ENCODE peak calls at places on chromosomes 3 and 15, in ten cellular contexts. U, I, V, L, P, B, G, F, R and N are unnamed samples.

GRCh38 chr3:106245400-106245799 is 376.6 kb upstream of the CBLB start:
- DNase-seq in U (no peak), I (no peak), V (no peak), L (no peak), P (no peak), B (no peak), G (no peak), F (no peak), R (no peak), N (no peak)

GRCh38 chr3:159996959-159997358 is 8.3 kb downstream of the IL12A start:
- DNase-seq in U (no peak), I (no peak), V (no peak), L (no peak), P (no peak), B (no peak), G (no peak), F (no peak), R (no peak), N (no peak)

GRCh38 chr3:52231502-52232278 is 6.2 kb upstream of the TLR9 start:
- DNase-seq in U (peak; percentile 95), I (no peak), V (peak; percentile 79), L (peak; percentile 73), P (peak; percentile 85), B (peak; percentile 69), G (peak; percentile 85), F (peak; percentile 81), R (no peak), N (peak; percentile 79)

GRCh38 chr3:45343947-45344346 is 44.4 kb upstream of the LARS2 start:
- DNase-seq in U (no peak), I (peak; percentile 52), V (no peak), L (no peak), P (no peak), B (no peak), G (no peak), F (no peak), R (no peak), N (no peak)

GRCh38 chr3:87206070-87206469 is 21.0 kb upstream of the CHMP2B start:
- DNase-seq in U (no peak), I (peak; percentile 98), V (no peak), L (no peak), P (no peak), B (no peak), G (no peak), F (no peak), R (no peak), N (no peak)

GRCh38 chr3:50189274-50189673 is 2.1 kb upstream of the GNAT1 start:
- DNase-seq in U (peak; percentile 79), I (peak; percentile 41), V (peak; percentile 81), L (peak; percentile 32), P (peak; percentile 80), B (peak; percentile 51), G (peak; percentile 71), F (peak; percentile 60), R (peak; percentile 86), N (peak; percentile 90)

GRCh38 chr3:78204977-78205376 is 1165.1 kb downstream of the ROBO2 start:
- DNase-seq in U (no peak), I (no peak), V (no peak), L (no peak), P (no peak), B (no peak), G (no peak), F (no peak), R (no peak), N (no peak)

GRCh38 chr3:122621112-122621511 is 43.7 kb downstream of the PARP15 start:
- DNase-seq in U (no peak), I (no peak), V (no peak), L (no peak), P (no peak), B (no peak), G (no peak), F (peak; percentile 42), R (no peak), N (no peak)

GRCh38 chr3:16302082-16302631 is 37.1 kb downstream of the OXNAD1 start:
- DNase-seq in U (no peak), I (no peak), V (no peak), L (peak; percentile 45), P (no peak), B (no peak), G (no peak), F (no peak), R (no peak), N (no peak)

GRCh38 chr3:108970561-108970960 is 16.9 kb upstream of the GUCA1C start:
- DNase-seq in U (no peak), I (no peak), V (no peak), L (no peak), P (no peak), B (no peak), G (no peak), F (no peak), R (no peak), N (no peak)

GRCh38 chr3:111733154-111733553 is 125.9 kb upstream of the PHLDB2 start:
- DNase-seq in U (no peak), I (no peak), V (no peak), L (no peak), P (no peak), B (no peak), G (no peak), F (no peak), R (no peak), N (no peak)

DNA sequence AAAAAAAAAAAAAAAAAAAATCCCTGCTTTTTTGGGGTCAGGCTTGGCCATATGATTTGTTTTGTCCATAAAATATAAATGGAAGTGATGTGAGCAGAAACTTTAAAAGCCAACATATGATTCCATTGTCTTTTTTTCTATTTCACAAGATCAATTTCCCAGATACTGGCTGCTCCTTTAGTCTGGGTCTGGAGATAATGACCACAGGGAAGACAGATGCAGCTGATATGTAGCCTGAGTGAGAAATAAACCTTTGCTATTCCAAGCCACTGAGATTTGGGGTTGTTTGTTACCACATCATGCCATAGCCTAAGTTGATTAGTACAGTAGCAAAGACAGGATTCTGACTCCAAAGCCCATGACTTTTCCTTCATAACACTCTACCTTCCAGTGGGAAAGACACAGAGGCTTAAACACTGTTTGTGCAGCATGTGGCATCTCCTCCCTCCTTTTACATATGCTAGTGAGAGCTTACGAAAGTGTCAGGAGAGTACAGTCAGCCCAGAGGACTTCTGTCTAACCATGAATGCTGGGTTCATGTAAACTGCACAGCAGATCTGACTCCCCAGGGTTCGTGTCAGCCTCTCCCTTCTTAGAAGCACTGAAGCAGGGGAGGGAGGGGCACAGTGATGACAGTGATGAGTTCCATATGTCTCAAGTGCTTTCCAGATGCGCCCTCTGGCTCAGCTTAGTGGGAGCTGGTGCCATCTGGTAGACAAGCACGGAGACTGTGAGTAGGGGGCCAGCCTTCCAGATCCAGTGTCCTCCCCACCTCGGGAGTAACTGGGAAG is 36.7 kb upstream of the SLC7A14 start:
- DNase-seq in U (no peak), I (no peak), V (peak; percentile 66), L (no peak), P (no peak), B (no peak), G (no peak), F (no peak), R (peak; percentile 58), N (peak; percentile 20)
- TF ChIP-seq CTCF in U (no peak), I (no peak), V (no peak), L (no peak), P (no peak), B (no peak), G (no peak), F (no peak), R (peak; percentile 48), N (no peak)

GRCh38 chr3:189786479-189787064 is 155.4 kb downstream of the TP63 start:
- DNase-seq in U (no peak), I (no peak), V (no peak), L (no peak), P (peak; percentile 24), B (no peak), G (no peak), F (no peak), R (no peak), N (no peak)
- TF ChIP-seq CTCF in U (no peak), I (peak; percentile 39), V (peak; percentile 66), L (peak; percentile 10), P (no peak), B (peak; percentile 55), G (no peak), F (no peak), R (no peak), N (no peak)

GRCh38 chr15:59764775-59765174 is 75.7 kb upstream of the BNIP2 start:
- DNase-seq in U (no peak), I (no peak), V (no peak), L (no peak), P (no peak), B (no peak), G (no peak), F (no peak), R (no peak), N (no peak)
- TF ChIP-seq CTCF in U (no peak), I (no peak), V (no peak), L (peak; percentile 24), P (no peak), B (no peak), G (no peak), F (no peak), R (no peak), N (no peak)

GRCh38 chr3:153625506-153625905 is 463.5 kb downstream of the RAP2B start:
- DNase-seq in U (no peak), I (no peak), V (no peak), L (no peak), P (no peak), B (no peak), G (no peak), F (no peak), R (no peak), N (no peak)
- TF ChIP-seq CTCF in U (no peak), I (no peak), V (no peak), L (peak; percentile 26), P (no peak), B (no peak), G (no peak), F (no peak), R (no peak), N (no peak)

DNA sequence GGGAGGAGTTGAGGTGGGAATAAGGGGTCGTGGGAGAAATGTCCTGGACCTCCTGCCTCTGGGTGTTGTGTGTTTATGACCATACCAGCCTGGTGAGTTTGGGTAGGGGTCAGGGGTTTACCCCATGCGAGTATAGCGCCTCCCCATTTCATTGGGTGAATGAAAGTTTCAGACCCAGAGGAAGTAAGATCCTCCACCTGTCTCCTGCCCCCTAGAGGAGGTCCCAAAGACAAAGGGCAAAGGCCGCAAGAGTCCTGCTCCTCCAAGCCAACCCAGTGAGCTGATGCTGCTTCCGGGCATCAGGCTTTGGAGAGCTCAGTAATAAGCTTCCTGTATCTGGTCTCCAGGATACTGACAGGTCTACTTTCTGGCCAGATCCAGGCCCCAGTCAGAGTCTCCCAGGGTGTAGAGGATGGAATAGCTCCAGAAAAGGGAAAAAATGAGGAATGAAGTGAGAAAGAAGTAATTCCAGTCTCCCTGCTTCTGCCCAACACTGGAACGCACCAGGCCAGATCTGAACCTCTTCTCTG is 6.4 kb upstream of the TBC1D21 start:
- DNase-seq in U (no peak), I (no peak), V (no peak), L (no peak), P (peak; percentile 67), B (no peak), G (no peak), F (no peak), R (no peak), N (no peak)
- TF ChIP-seq CTCF in U (no peak), I (no peak), V (no peak), L (no peak), P (no peak), B (no peak), G (no peak), F (no peak), R (no peak), N (no peak)

GRCh38 chr15:75684648-75685047 is 28.0 kb downstream of the CSPG4 start:
- DNase-seq in U (no peak), I (no peak), V (no peak), L (no peak), P (no peak), B (no peak), G (no peak), F (no peak), R (no peak), N (no peak)
- TF ChIP-seq CTCF in U (no peak), I (no peak), V (no peak), L (no peak), P (no peak), B (no peak), G (no peak), F (no peak), R (no peak), N (no peak)